ENCODE peak calls at places on chromosomes 4 and X, in nine cellular contexts. S is NCI-H460; O is activated CD8-positive, alpha-beta memory T cell treated with anti-CD3 and anti-CD28 coated beads for 48 hours; B is effector memory CD4-positive, alpha-beta T cell; W is NCI-H1105; K is stimulated activated CD4-positive, alpha-beta T cell treated with anti-CD3 and anti-CD28 coated beads, Interleukin-4, amount 100 ng/mL, for 1 hour; F is hepatic stellate cell; I is left kidney; Z is mammary epithelial cell. T is an unnamed sample.

GRCh38 chr4:98639523-98639922 is 18.9 kb downstream of the TSPAN5 start:
- DNase-seq in S (no peak), O (no peak), B (no peak), W (no peak), K (no peak), F (no peak), I (no peak), Z (no peak), T (no peak)

GRCh38 chr4:168993724-168994510 is 16.1 kb downstream of the CBR4 start:
- DNase-seq in S (no peak), O (no peak), B (no peak), W (no peak), K (no peak), F (no peak), I (peak; percentile 63), Z (peak; percentile 64), T (no peak)

GRCh38 chr4:79466621-79467020 is 58.6 kb upstream of the GK2 start:
- DNase-seq in S (no peak), O (no peak), B (no peak), W (no peak), K (no peak), F (no peak), I (no peak), Z (no peak), T (no peak)

GRCh38 chr4:108139089-108139488 is 29.6 kb downstream of the LEF1 start:
- DNase-seq in S (no peak), O (no peak), B (no peak), W (no peak), K (no peak), F (no peak), I (no peak), Z (no peak), T (no peak)

GRCh38 chrX:12480956-12481355 is 310.3 kb upstream of the PRPS2 start:
- DNase-seq in S (no peak), O (no peak), B (no peak), W (no peak), K (no peak), F (no peak), I (no peak), Z (peak; percentile 21), T (no peak)

GRCh38 chr4:40831462-40831861 is 81.7 kb downstream of the NSUN7 start:
- DNase-seq in S (no peak), O (no peak), B (no peak), W (no peak), K (no peak), F (no peak), I (no peak), Z (no peak), T (no peak)

GRCh38 chrX:155148724-155149537 is 67.3 kb upstream of the VBP1 start:
- DNase-seq in S (peak; percentile 25), O (no peak), B (no peak), W (no peak), K (peak; percentile 2), F (no peak), I (peak; percentile 19), Z (peak; percentile 12), T (no peak)

GRCh38 chrX:8864151-8864550 is 63.0 kb upstream of the FAM9A start:
- DNase-seq in S (no peak), O (no peak), B (no peak), W (peak; percentile 28), K (no peak), F (no peak), I (peak; percentile 43), Z (no peak), T (no peak)

GRCh38 chrX:150212672-150213480 is 150.2 kb upstream of the MAMLD1 start:
- DNase-seq in S (no peak), O (no peak), B (no peak), W (no peak), K (no peak), F (no peak), I (no peak), Z (no peak), T (no peak)

GRCh38 chr4:181548873-181549541 is 694.2 kb upstream of the TENM3 start:
- DNase-seq in S (peak; percentile 47), O (no peak), B (no peak), W (no peak), K (no peak), F (no peak), I (no peak), Z (peak; percentile 79), T (no peak)

GRCh38 chrX:101958139-101958538 is 26.3 kb upstream of the ZMAT1 start:
- DNase-seq in S (peak; percentile 6), O (no peak), B (no peak), W (no peak), K (no peak), F (no peak), I (no peak), Z (peak; percentile 1), T (no peak)

GRCh38 chr4:107333518-107333917 is 297.4 kb upstream of the DKK2 start:
- DNase-seq in S (no peak), O (no peak), B (no peak), W (no peak), K (no peak), F (no peak), I (no peak), Z (no peak), T (no peak)

GRCh38 chrX:24207826-24208225 is 58.3 kb downstream of the ZFX start:
- DNase-seq in S (no peak), O (no peak), B (no peak), W (no peak), K (no peak), F (no peak), I (no peak), Z (no peak), T (no peak)

GRCh38 chr4:150348079-150348478 is 233.9 kb upstream of the MAB21L2 start:
- DNase-seq in S (peak; percentile 4), O (no peak), B (no peak), W (no peak), K (no peak), F (peak; percentile 9), I (no peak), Z (peak; percentile 74), T (no peak)